ENCODE peak calls at places on chromosomes 13 and 19, in seven cellular contexts. One of them, this sample, is unnamed.

GRCh38 chr13:26095338-26095737 is 43.5 kb upstream of the SHISA2 start:
- DNase-seq in right atrium auricular region: no peak
- DNase-seq in skeletal muscle cell: no peak
- DNase-seq in retinal pigment epithelial cell: no peak
- DNase-seq in brain microvascular endothelial cell: no peak
- DNase-seq in retina: no peak
- DNase-seq in GM12865: no peak
- DNase-seq in this sample: no peak

GRCh38 chr13:77544365-77544764 is 8.9 kb downstream of the SCEL start:
- DNase-seq in right atrium auricular region: peak; percentile 72
- DNase-seq in skeletal muscle cell: peak; percentile 79
- DNase-seq in retinal pigment epithelial cell: no peak
- DNase-seq in brain microvascular endothelial cell: peak; percentile 46
- DNase-seq in retina: no peak
- DNase-seq in GM12865: no peak
- DNase-seq in this sample: no peak

GRCh38 chr13:113024466-113024865 is 55.5 kb downstream of the MCF2L start:
- DNase-seq in right atrium auricular region: no peak
- DNase-seq in skeletal muscle cell: no peak
- DNase-seq in retinal pigment epithelial cell: no peak
- DNase-seq in brain microvascular endothelial cell: no peak
- DNase-seq in retina: no peak
- DNase-seq in GM12865: no peak
- DNase-seq in this sample: no peak

GRCh38 chr13:94267581-94267980 is 211.9 kb downstream of the DCT start:
- DNase-seq in right atrium auricular region: no peak
- DNase-seq in skeletal muscle cell: no peak
- DNase-seq in retinal pigment epithelial cell: no peak
- DNase-seq in brain microvascular endothelial cell: no peak
- DNase-seq in retina: no peak
- DNase-seq in GM12865: no peak
- DNase-seq in this sample: no peak

GRCh38 chr19:32240316-32240715 is 105.1 kb upstream of the ZNF507 start:
- DNase-seq in right atrium auricular region: peak; percentile 36
- DNase-seq in skeletal muscle cell: no peak
- DNase-seq in retinal pigment epithelial cell: no peak
- DNase-seq in brain microvascular endothelial cell: no peak
- DNase-seq in retina: no peak
- DNase-seq in GM12865: no peak
- DNase-seq in this sample: no peak

GRCh38 chr13:46797468-46798237 is 692 bp upstream of the ESD start:
- DNase-seq in right atrium auricular region: no peak
- DNase-seq in skeletal muscle cell: no peak
- DNase-seq in retinal pigment epithelial cell: no peak
- DNase-seq in brain microvascular endothelial cell: no peak
- DNase-seq in retina: no peak
- DNase-seq in GM12865: no peak
- DNase-seq in this sample: peak; percentile 6

GRCh38 chr13:52128714-52129700 is at the start of gene NEK5:
- DNase-seq in right atrium auricular region: no peak
- DNase-seq in skeletal muscle cell: no peak
- DNase-seq in retinal pigment epithelial cell: no peak
- DNase-seq in brain microvascular endothelial cell: peak; percentile 29
- DNase-seq in retina: peak; percentile 91
- DNase-seq in GM12865: peak; percentile 47
- DNase-seq in this sample: peak; percentile 92

GRCh38 chr13:112434032-112434431 is 57.9 kb downstream of the SPACA7 start:
- DNase-seq in right atrium auricular region: peak; percentile 34
- DNase-seq in skeletal muscle cell: no peak
- DNase-seq in retinal pigment epithelial cell: no peak
- DNase-seq in brain microvascular endothelial cell: no peak
- DNase-seq in retina: no peak
- DNase-seq in GM12865: no peak
- DNase-seq in this sample: no peak

GRCh38 chr13:48500652-48501197 is 32.2 kb downstream of the RCBTB2 start:
- DNase-seq in right atrium auricular region: no peak
- DNase-seq in skeletal muscle cell: peak; percentile 86
- DNase-seq in retinal pigment epithelial cell: peak; percentile 79
- DNase-seq in brain microvascular endothelial cell: peak; percentile 61
- DNase-seq in retina: no peak
- DNase-seq in GM12865: peak; percentile 55
- DNase-seq in this sample: no peak

GRCh38 chr13:97849305-97849704 is 104.2 kb upstream of the IPO5 start:
- DNase-seq in right atrium auricular region: no peak
- DNase-seq in skeletal muscle cell: no peak
- DNase-seq in retinal pigment epithelial cell: peak; percentile 7
- DNase-seq in brain microvascular endothelial cell: no peak
- DNase-seq in retina: no peak
- DNase-seq in GM12865: peak; percentile 48
- DNase-seq in this sample: peak; percentile 20

GRCh38 chr13:99496322-99497142 is 4.7 kb upstream of the TM9SF2 start:
- DNase-seq in right atrium auricular region: peak; percentile 85
- DNase-seq in skeletal muscle cell: no peak
- DNase-seq in retinal pigment epithelial cell: no peak
- DNase-seq in brain microvascular endothelial cell: peak; percentile 9
- DNase-seq in retina: no peak
- DNase-seq in GM12865: peak; percentile 94
- DNase-seq in this sample: no peak

GRCh38 chr13:33536639-33537425 is 251.3 kb upstream of the STARD13 start:
- DNase-seq in right atrium auricular region: no peak
- DNase-seq in skeletal muscle cell: no peak
- DNase-seq in retinal pigment epithelial cell: no peak
- DNase-seq in brain microvascular endothelial cell: peak; percentile 68
- DNase-seq in retina: no peak
- DNase-seq in GM12865: no peak
- DNase-seq in this sample: no peak

GRCh38 chr13:90826688-90827087 is 520.8 kb upstream of the MIR17HG start:
- DNase-seq in right atrium auricular region: no peak
- DNase-seq in skeletal muscle cell: no peak
- DNase-seq in retinal pigment epithelial cell: no peak
- DNase-seq in brain microvascular endothelial cell: no peak
- DNase-seq in retina: no peak
- DNase-seq in GM12865: no peak
- DNase-seq in this sample: no peak

GRCh38 chr19:2097330-2098327 is 914 bp downstream of the IZUMO4 start:
- DNase-seq in right atrium auricular region: no peak
- DNase-seq in skeletal muscle cell: no peak
- DNase-seq in retinal pigment epithelial cell: no peak
- DNase-seq in brain microvascular endothelial cell: no peak
- DNase-seq in retina: no peak
- DNase-seq in GM12865: peak; percentile 68
- DNase-seq in this sample: peak; percentile 23

This sample was measured in neural progenitor cell.